ENCODE peak calls at places on chromosomes 13 and 19, in four cellular contexts. Z, F, Q and A are unnamed samples.

GRCh38 chr13:111213964-111214726 is 99.0 kb downstream of the ARHGEF7 start:
- DNase-seq in Z (no peak), F (no peak), Q (no peak), A (no peak)

GRCh38 chr19:38060346-38060745 is 153.3 kb downstream of the SIPA1L3 start:
- DNase-seq in F (no peak), Q (no peak), Z (no peak), A (no peak)

GRCh38 chr19:2475018-2475701 is 767 bp upstream of the GADD45B start:
- DNase-seq in Q (peak), Z (peak), F (peak), A (peak)

GRCh38 chr19:3073159-3073563 is 10.9 kb upstream of the TLE5 start:
- DNase-seq in Z (no peak), Q (peak), F (peak), A (peak)

GRCh38 chr13:59742467-59742866 is 421.3 kb downstream of the DIAPH3 start:
- DNase-seq in Z (no peak), Q (no peak), F (no peak), A (no peak)

GRCh38 chr13:85068231-85068630 is 731.0 kb downstream of the SLITRK6 start:
- DNase-seq in Q (no peak), Z (no peak), F (no peak), A (no peak)

GRCh38 chr19:55676384-55676783 is 1.4 kb downstream of the EPN1 start:
- DNase-seq in F (peak), Z (no peak), Q (peak), A (no peak)

GRCh38 chr13:81018936-81019335 is 678.0 kb upstream of the SPRY2 start:
- DNase-seq in Q (no peak), F (no peak), Z (no peak), A (no peak)

GRCh38 chr19:14434157-14434501 is 1.0 kb downstream of the PKN1 start:
- DNase-seq in F (no peak), Z (no peak), Q (no peak), A (no peak)

GRCh38 chr19:6828698-6829633 is 56.5 kb downstream of the VAV1 start:
- DNase-seq in F (no peak), Z (peak), Q (no peak), A (no peak)